ENCODE peak calls at places on chromosomes 12 and 14, in eight cellular contexts. P is AG04450, R is ascending aorta, C is IMR-90, A is psoas muscle, S is bronchial epithelial cell, J is tibial nerve, M is dorsolateral prefrontal cortex. F is an unnamed sample.
A peak's percentile ranks its signal among the peaks of the same experiment; 100 is the strongest.

GRCh38 chr14:37753459-37753858 is 158.0 kb downstream of the TTC6 start:
- DNase-seq in P (no peak), R (no peak), C (no peak), A (no peak), S (no peak), J (no peak), M (no peak), F (no peak)

GRCh38 chr14:94466706-94467370 is 9.2 kb downstream of the SERPINA9 start:
- DNase-seq in P (no peak), R (no peak), C (no peak), A (no peak), S (peak; percentile 59), J (no peak), M (no peak), F (no peak)

GRCh38 chr14:69090187-69090789 is 62.6 kb downstream of the DCAF5 start:
- DNase-seq in P (no peak), R (no peak), C (peak; percentile 55), A (no peak), S (peak; percentile 60), J (peak; percentile 12), M (no peak), F (peak; percentile 33)

GRCh38 chr14:105581551-105582341 is 55.4 kb downstream of the TMEM121 start:
- DNase-seq in P (no peak), R (no peak), C (no peak), A (peak; percentile 43), S (no peak), J (no peak), M (no peak), F (no peak)

GRCh38 chr14:72948481-72949138 is 22.3 kb downstream of the DCAF4 start:
- DNase-seq in P (peak; percentile 34), R (no peak), C (peak; percentile 70), A (peak; percentile 75), S (peak; percentile 51), J (peak; percentile 87), M (peak; percentile 66), F (peak; percentile 76)

GRCh38 chr14:101047326-101047725 is 143.8 kb upstream of the RTL1 start:
- DNase-seq in P (no peak), R (no peak), C (no peak), A (no peak), S (no peak), J (no peak), M (no peak), F (no peak)

GRCh38 chr12:51773145-51773869 is 75.2 kb downstream of the FIGNL2 start:
- DNase-seq in P (peak; percentile 42), R (no peak), C (peak; percentile 77), A (no peak), S (peak; percentile 79), J (no peak), M (no peak), F (no peak)

GRCh38 chr14:47675489-47676300 is at the start of gene MDGA2:
- DNase-seq in P (no peak), R (no peak), C (no peak), A (peak; percentile 39), S (peak; percentile 0), J (no peak), M (peak; percentile 24), F (peak; percentile 26)

GRCh38 chr14:100364403-100364802 is 41.3 kb downstream of the SLC25A47 start:
- DNase-seq in P (no peak), R (no peak), C (no peak), A (no peak), S (no peak), J (no peak), M (no peak), F (no peak)

GRCh38 chr12:26803552-26803951 is 29.4 kb downstream of the ITPR2 start:
- DNase-seq in P (no peak), R (no peak), C (peak; percentile 50), A (no peak), S (peak; percentile 56), J (no peak), M (no peak), F (no peak)

GRCh38 chr12:104805186-104805585 is 152.9 kb downstream of the SLC41A2 start:
- DNase-seq in P (peak; percentile 20), R (no peak), C (peak; percentile 64), A (no peak), S (peak; percentile 58), J (no peak), M (no peak), F (peak; percentile 81)

GRCh38 chr12:96248532-96248931 is 54.4 kb downstream of the ELK3 start:
- DNase-seq in P (no peak), R (no peak), C (no peak), A (no peak), S (no peak), J (no peak), M (no peak), F (no peak)

GRCh38 chr12:94092516-94093241 is 55.7 kb upstream of the PLXNC1 start:
- DNase-seq in P (no peak), R (no peak), C (peak; percentile 25), A (peak; percentile 57), S (peak; percentile 77), J (peak; percentile 86), M (no peak), F (peak; percentile 36)

GRCh38 chr12:106234513-106234912 is 13.3 kb downstream of the CKAP4 start:
- DNase-seq in P (no peak), R (no peak), C (peak; percentile 67), A (no peak), S (peak; percentile 84), J (no peak), M (no peak), F (peak; percentile 41)

GRCh38 chr14:74616996-74617700 is 5.1 kb upstream of the LTBP2 start:
- DNase-seq in P (no peak), R (no peak), C (no peak), A (peak; percentile 37), S (no peak), J (no peak), M (no peak), F (peak; percentile 26)

GRCh38 chr12:13947237-13947945 is 34.0 kb downstream of the GRIN2B start:
- DNase-seq in P (no peak), R (no peak), C (no peak), A (no peak), S (no peak), J (no peak), M (no peak), F (no peak)

GRCh38 chr12:49092086-49092815 is 2.4 kb downstream of the DHH start:
- DNase-seq in P (no peak), R (no peak), C (peak; percentile 30), A (no peak), S (no peak), J (no peak), M (peak; percentile 33), F (no peak)

GRCh38 chr12:127191124-127191523 is 1075.8 kb upstream of the TMEM132C start:
- DNase-seq in P (peak; percentile 29), R (no peak), C (peak; percentile 74), A (no peak), S (peak; percentile 86), J (no peak), M (no peak), F (no peak)

GRCh38 chr12:74619886-74620285 is 82.3 kb downstream of the ATXN7L3B start:
- DNase-seq in P (no peak), R (no peak), C (no peak), A (no peak), S (peak; percentile 80), J (no peak), M (no peak), F (no peak)

DNA sequence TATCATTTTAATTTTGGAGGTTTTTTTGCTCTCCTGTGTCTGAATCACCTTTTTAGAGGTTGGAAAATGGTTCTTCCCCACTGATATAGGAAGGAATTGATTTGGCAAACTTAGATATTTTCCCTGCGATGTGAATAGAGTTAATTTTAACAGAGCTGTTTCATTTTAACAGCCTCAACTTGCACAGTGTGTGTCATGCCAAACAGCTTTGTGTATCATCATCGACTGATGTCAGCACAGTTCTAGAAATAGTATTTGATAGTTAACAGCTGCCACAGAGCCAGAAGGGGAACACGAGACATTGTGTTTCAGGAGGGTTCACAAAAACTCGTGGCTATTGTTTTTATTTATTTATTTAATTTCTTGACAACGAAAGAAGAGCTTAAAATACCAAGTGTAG is 243.2 kb upstream of the FOXN3 start:
- DNase-seq in P (no peak), R (no peak), C (peak; percentile 84), A (no peak), S (no peak), J (peak; percentile 14), M (no peak), F (no peak)
- H3K4me3 ChIP-seq in P (no peak overlapping the region), R (no peak overlapping the region), C (no peak overlapping the region), A (peak overlapping the region; percentile 49), S (no peak overlapping the region), J (no peak overlapping the region), M (no peak overlapping the region), F (no peak overlapping the region)

GRCh38 chr12:119036878-119037493 is 55.6 kb downstream of the SRRM4 start:
- DNase-seq in P (no peak), R (no peak), C (no peak), A (no peak), S (no peak), J (peak; percentile 10), M (peak; percentile 43), F (peak; percentile 6)
- TF ChIP-seq CTCF in P (peak; percentile 25), R (peak; percentile 12), C (peak; percentile 23), A (peak; percentile 49), S (peak; percentile 28), J (peak; percentile 43), M (peak; percentile 45), F (peak; percentile 44)

DNA sequence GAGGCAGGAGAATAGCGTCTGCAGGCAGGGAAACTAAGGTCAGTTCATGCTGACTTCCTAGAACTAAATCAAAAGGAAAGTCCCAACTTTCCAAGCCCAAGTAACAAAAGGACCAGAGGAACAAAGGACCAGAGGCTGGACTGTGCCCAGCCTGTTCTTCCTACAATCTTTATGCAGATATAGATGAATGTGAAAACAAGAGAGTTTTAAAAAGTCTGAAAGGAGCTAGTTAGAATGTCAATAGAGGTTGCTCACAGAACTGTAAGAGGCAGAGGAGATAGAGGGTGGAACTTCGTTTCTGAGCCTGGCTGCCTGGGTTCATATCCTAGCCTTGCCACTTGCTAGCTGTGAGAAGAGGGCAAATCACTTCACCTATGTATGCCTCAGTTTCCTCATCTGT is 30.0 kb upstream of the CCDC63 start:
- DNase-seq in P (no peak), R (no peak), C (no peak), A (no peak), S (no peak), J (no peak), M (no peak), F (no peak)
- H3K27me3 ChIP-seq in P (no peaks in the 10 kb centered on the region), R (no peaks in the 10 kb centered on the region), C (peaks cover 2% of the 10 kb centered on the region), A (no peaks in the 10 kb centered on the region), S (peaks cover 2% of the 10 kb centered on the region), J (peaks cover 7% of the 10 kb centered on the region), M (peaks cover 11% of the 10 kb centered on the region), F (no peaks in the 10 kb centered on the region)

GRCh38 chr14:63855272-63855671 is 2.5 kb downstream of the SYNE2 start:
- DNase-seq in P (no peak), R (no peak), C (no peak), A (no peak), S (no peak), J (no peak), M (no peak), F (no peak)

GRCh38 chr14:63853831-63854293 is 1.1 kb downstream of the SYNE2 start:
- DNase-seq in P (no peak), R (no peak), C (peak; percentile 52), A (peak; percentile 65), S (peak; percentile 95), J (peak; percentile 52), M (peak; percentile 40), F (peak; percentile 23)

GRCh38 chr14:63860146-63860545 is 7.3 kb downstream of the SYNE2 start:
- DNase-seq in P (no peak), R (no peak), C (no peak), A (no peak), S (no peak), J (no peak), M (no peak), F (no peak)

GRCh38 chr14:63854330-63854729 is 1.5 kb downstream of the SYNE2 start:
- DNase-seq in P (no peak), R (no peak), C (no peak), A (no peak), S (no peak), J (no peak), M (no peak), F (no peak)

GRCh38 chr14:63857467-63858030 is 4.7 kb downstream of the SYNE2 start:
- DNase-seq in P (no peak), R (no peak), C (no peak), A (no peak), S (peak; percentile 84), J (no peak), M (no peak), F (no peak)
- H3K4me3 ChIP-seq in P (no peak overlapping the region), R (no peak overlapping the region), C (no peak overlapping the region), A (no peak overlapping the region), S (no peak overlapping the region), J (no peak overlapping the region), M (no peak overlapping the region), F (no peak overlapping the region)

F was measured in brain microvascular endothelial cell.